ENCODE peak calls at places on chromosomes 3 and 15, in four cellular contexts. One of them, this sample, is unnamed.

GRCh38 chr3:136305879-136306278 is 55.7 kb downstream of the PCCB start:
- DNase-seq in hepatic stellate cell: peak; percentile 67
- DNase-seq in left cardiac atrium: no peak
- DNase-seq in SW480: peak; percentile 34
- DNase-seq in this sample: peak; percentile 63

GRCh38 chr3:13840456-13840855 is 39.4 kb downstream of the WNT7A start:
- DNase-seq in left cardiac atrium: no peak
- DNase-seq in SW480: no peak
- DNase-seq in hepatic stellate cell: no peak
- DNase-seq in this sample: no peak

GRCh38 chr3:195802261-195802701 is 9.4 kb downstream of the MUC4 start:
- DNase-seq in SW480: no peak
- DNase-seq in left cardiac atrium: no peak
- DNase-seq in hepatic stellate cell: no peak
- DNase-seq in this sample: no peak

GRCh38 chr3:123286308-123287023 is 84.7 kb downstream of the SEC22A start:
- DNase-seq in left cardiac atrium: no peak
- DNase-seq in hepatic stellate cell: peak; percentile 87
- DNase-seq in SW480: peak; percentile 50
- DNase-seq in this sample: peak; percentile 69

GRCh38 chr3:31196881-31197364 is 302.5 kb upstream of the GADL1 start:
- DNase-seq in left cardiac atrium: peak; percentile 39
- DNase-seq in hepatic stellate cell: peak; percentile 31
- DNase-seq in SW480: peak; percentile 37
- DNase-seq in this sample: peak; percentile 80

GRCh38 chr3:58222161-58222724 is 11.5 kb upstream of the DNASE1L3 start:
- DNase-seq in hepatic stellate cell: no peak
- DNase-seq in SW480: peak; percentile 80
- DNase-seq in left cardiac atrium: no peak
- DNase-seq in this sample: no peak

GRCh38 chr3:46908294-46908985 is 30.9 kb downstream of the PTH1R start:
- DNase-seq in hepatic stellate cell: no peak
- DNase-seq in SW480: no peak
- DNase-seq in left cardiac atrium: peak; percentile 43
- DNase-seq in this sample: no peak

GRCh38 chr3:65550137-65550536 is 488.6 kb downstream of the MAGI1 start:
- DNase-seq in SW480: no peak
- DNase-seq in hepatic stellate cell: no peak
- DNase-seq in left cardiac atrium: no peak
- DNase-seq in this sample: no peak

GRCh38 chr3:136950583-136950982 is 7.2 kb upstream of the IL20RB start:
- DNase-seq in hepatic stellate cell: no peak
- DNase-seq in left cardiac atrium: no peak
- DNase-seq in SW480: no peak
- DNase-seq in this sample: no peak

GRCh38 chr3:15284121-15284889 is 48.1 kb downstream of the SH3BP5 start:
- DNase-seq in hepatic stellate cell: no peak
- DNase-seq in SW480: peak; percentile 10
- DNase-seq in left cardiac atrium: peak; percentile 66
- DNase-seq in this sample: no peak

GRCh38 chr15:26674467-26674866 is 98.4 kb downstream of the GABRB3 start:
- DNase-seq in hepatic stellate cell: no peak
- DNase-seq in left cardiac atrium: no peak
- DNase-seq in SW480: no peak
- DNase-seq in this sample: no peak

GRCh38 chr3:108036984-108037741 is 53.7 kb downstream of the CD47 start:
- DNase-seq in left cardiac atrium: no peak
- DNase-seq in SW480: peak; percentile 2
- DNase-seq in hepatic stellate cell: peak; percentile 30
- DNase-seq in this sample: no peak

GRCh38 chr15:81888748-81889479 is 156.9 kb downstream of the MEX3B start:
- DNase-seq in SW480: no peak
- DNase-seq in left cardiac atrium: no peak
- DNase-seq in hepatic stellate cell: peak; percentile 42
- DNase-seq in this sample: peak; percentile 83

GRCh38 chr3:169085827-169086226 is 577.7 kb downstream of the MECOM start:
- DNase-seq in left cardiac atrium: no peak
- DNase-seq in SW480: no peak
- DNase-seq in hepatic stellate cell: peak; percentile 30
- DNase-seq in this sample: peak; percentile 73

GRCh38 chr3:187996609-187997008 is 157.3 kb upstream of the LPP start:
- DNase-seq in hepatic stellate cell: no peak
- DNase-seq in SW480: no peak
- DNase-seq in left cardiac atrium: no peak
- DNase-seq in this sample: no peak

GRCh38 chr3:122553171-122553570 is 10.9 kb downstream of the PARP9 start:
- DNase-seq in left cardiac atrium: no peak
- DNase-seq in hepatic stellate cell: no peak
- DNase-seq in SW480: no peak
- DNase-seq in this sample: no peak